ENCODE peak calls at places on chromosomes 3 and 15, in eight cellular contexts. K is myocyte; A is BE2C; F is stimulated activated CD4-positive, alpha-beta T cell treated with anti-CD3 and anti-CD28 coated beads, TNF-alpha, amount 100 ng/mL, for 48 hours; G is NT2/D1; C is NCI-H1092 treated with DMSO at 0.1 percent for 48 hours; N is cerebellum; Z is neuronal stem cell. V is an unnamed sample.
A peak's percentile ranks its signal among the peaks of the same experiment; 100 is the strongest.

GRCh38 chr15:101540480-101541239 is 51.2 kb upstream of the PCSK6 start:
- DNase-seq in A (peak; percentile 55), K (no peak), N (no peak), Z (no peak), F (no peak), G (no peak), C (no peak), V (peak; percentile 40)

GRCh38 chr3:192848371-192849233 is 69.1 kb downstream of the MB21D2 start:
- DNase-seq in C (no peak), A (no peak), G (no peak), Z (no peak), F (no peak), K (no peak), N (no peak), V (no peak)

GRCh38 chr3:73324203-73325155 is 263.0 kb downstream of the EBLN2 start:
- DNase-seq in F (no peak), Z (no peak), A (no peak), N (no peak), K (peak; percentile 52), G (no peak), C (peak; percentile 73), V (no peak)

GRCh38 chr3:161371441-161372320 is at the start of gene SPTSSB:
- DNase-seq in G (peak; percentile 47), A (peak; percentile 68), K (peak; percentile 14), Z (peak; percentile 63), C (peak; percentile 64), N (peak; percentile 66), F (peak; percentile 36), V (peak; percentile 84)

GRCh38 chr15:39021341-39021740 is 456.7 kb upstream of the RASGRP1 start:
- DNase-seq in K (peak; percentile 52), A (no peak), Z (no peak), N (no peak), C (no peak), G (no peak), F (no peak), V (no peak)

GRCh38 chr3:44954962-44955361 is 21.0 kb downstream of the ZDHHC3 start:
- DNase-seq in K (peak; percentile 39), Z (no peak), N (no peak), F (no peak), C (no peak), A (no peak), G (no peak), V (peak; percentile 50)

GRCh38 chr15:69648215-69648614 is 195.6 kb downstream of the RPLP1 start:
- DNase-seq in Z (no peak), F (no peak), C (peak; percentile 65), G (no peak), A (peak; percentile 36), N (no peak), K (peak; percentile 19), V (no peak)

GRCh38 chr3:188557230-188557629 is 403.3 kb downstream of the LPP start:
- DNase-seq in Z (no peak), G (no peak), C (no peak), K (peak; percentile 21), A (no peak), N (no peak), F (no peak), V (no peak)

GRCh38 chr3:8667429-8668091 is 23.0 kb upstream of the SSUH2 start:
- DNase-seq in K (no peak), N (no peak), C (no peak), Z (no peak), A (no peak), F (no peak), G (no peak), V (no peak)

GRCh38 chr3:24351779-24352469 is 142.7 kb downstream of the THRB start:
- DNase-seq in F (no peak), A (no peak), K (peak; percentile 26), C (no peak), G (no peak), Z (no peak), N (no peak), V (no peak)

GRCh38 chr15:49964071-49964470 is 155.0 kb downstream of the ATP8B4 start:
- DNase-seq in N (no peak), K (no peak), F (no peak), C (no peak), G (no peak), Z (no peak), A (no peak), V (no peak)

GRCh38 chr3:112848196-112848595 is 1.5 kb upstream of the CD200R1L start:
- DNase-seq in C (no peak), F (no peak), G (no peak), K (no peak), N (no peak), A (no peak), Z (no peak), V (no peak)

GRCh38 chr3:179474480-179474879 is 23.2 kb upstream of the GNB4 start:
- DNase-seq in F (no peak), G (no peak), Z (no peak), N (no peak), A (no peak), K (peak; percentile 76), C (no peak), V (no peak)

GRCh38 chr15:45884755-45885445 is 250.1 kb downstream of the SQOR start:
- DNase-seq in Z (no peak), C (peak; percentile 52), F (no peak), K (no peak), A (no peak), N (no peak), G (no peak), V (no peak)

GRCh38 chr15:31732695-31733094 is 297.6 kb upstream of the CHRNA7 start:
- DNase-seq in N (no peak), A (no peak), Z (no peak), C (no peak), G (no peak), K (no peak), F (no peak), V (no peak)

GRCh38 chr3:176767385-176767784 is 429.9 kb downstream of the TBL1XR1 start:
- DNase-seq in G (no peak), F (no peak), Z (no peak), C (no peak), N (no peak), K (peak; percentile 70), A (no peak), V (peak; percentile 81)

GRCh38 chr15:33226559-33227181 is 32.2 kb upstream of the FMN1 start:
- DNase-seq in A (peak; percentile 75), K (peak; percentile 90), C (peak; percentile 39), G (no peak), F (peak; percentile 21), N (no peak), Z (no peak), V (peak; percentile 79)

GRCh38 chr3:151798476-151798875 is 15.4 kb upstream of the AADAC start:
- DNase-seq in C (no peak), Z (no peak), G (no peak), F (no peak), A (no peak), N (no peak), K (no peak), V (peak; percentile 54)

GRCh38 chr15:62495670-62496328 is 330.7 kb upstream of the C2CD4B start:
- DNase-seq in F (no peak), C (no peak), Z (no peak), G (no peak), A (peak; percentile 46), N (no peak), K (peak; percentile 58), V (peak; percentile 39)

GRCh38 chr3:48077835-48078234 is 61.6 kb upstream of the MAP4 start:
- DNase-seq in G (no peak), F (no peak), C (no peak), A (no peak), K (peak; percentile 31), N (no peak), Z (no peak), V (no peak)

GRCh38 chr15:37046876-37047614 is 53.3 kb downstream of the MEIS2 start:
- DNase-seq in G (peak; percentile 43), N (no peak), A (no peak), Z (peak; percentile 53), C (no peak), F (no peak), K (peak; percentile 43), V (peak; percentile 80)

GRCh38 chr15:63283126-63283525 is 5.7 kb downstream of the APH1B start:
- DNase-seq in G (no peak), C (no peak), K (no peak), Z (no peak), A (no peak), F (no peak), N (no peak), V (no peak)

GRCh38 chr3:36663666-36664291 is 100.6 kb downstream of the DCLK3 start:
- DNase-seq in A (no peak), G (no peak), N (no peak), C (no peak), Z (no peak), K (no peak), F (no peak), V (peak; percentile 99)

GRCh38 chr3:12835005-12835665 is 6.2 kb downstream of the RPL32 start:
- DNase-seq in G (no peak), C (no peak), N (no peak), F (no peak), Z (no peak), K (no peak), A (no peak), V (no peak)

GRCh38 chr3:33401781-33402180 is 38.4 kb downstream of the UBP1 start:
- DNase-seq in F (no peak), A (no peak), C (no peak), G (no peak), Z (no peak), N (no peak), K (no peak), V (no peak)

GRCh38 chr3:19543212-19543841 is 390.7 kb downstream of the EFHB start:
- DNase-seq in F (no peak), K (no peak), N (no peak), C (no peak), Z (peak; percentile 9), A (peak; percentile 5), G (peak; percentile 30), V (peak; percentile 2)

GRCh38 chr15:32670624-32671022 is 29.1 kb downstream of the SCG5 start:
- DNase-seq in C (no peak), Z (no peak), N (no peak), A (no peak), F (no peak), K (no peak), G (no peak), V (no peak)

GRCh38 chr3:53202331-53203015 is 41.5 kb downstream of the PRKCD start:
- DNase-seq in A (no peak), F (no peak), N (no peak), K (peak; percentile 35), Z (no peak), G (no peak), C (peak; percentile 8), V (no peak)

GRCh38 chr3:37456270-37456708 is 281.9 kb upstream of the LRRFIP2 start:
- DNase-seq in Z (no peak), G (no peak), K (peak; percentile 52), F (no peak), A (peak; percentile 30), N (no peak), C (no peak), V (no peak)

GRCh38 chr3:196604548-196604947 is 34.9 kb upstream of the NRROS start:
- DNase-seq in Z (no peak), F (no peak), K (peak; percentile 36), C (no peak), G (no peak), N (peak; percentile 19), A (no peak), V (no peak)

GRCh38 chr15:22952826-22953579 is 27.2 kb downstream of the CYFIP1 start:
- DNase-seq in F (no peak), K (peak; percentile 76), C (peak; percentile 21), Z (peak; percentile 26), N (no peak), G (peak; percentile 22), A (no peak), V (no peak)

GRCh38 chr3:36596411-36596810 is 167.9 kb downstream of the DCLK3 start:
- DNase-seq in C (no peak), A (no peak), K (no peak), G (no peak), Z (no peak), N (no peak), F (no peak), V (peak; percentile 21)

GRCh38 chr15:91525746-91526145 is 327.8 kb upstream of the SLCO3A1 start:
- DNase-seq in K (no peak), N (peak; percentile 47), F (no peak), G (no peak), C (no peak), A (no peak), Z (no peak), V (no peak)

GRCh38 chr3:63467392-63467791 is 185.1 kb upstream of the SNTN start:
- DNase-seq in G (no peak), A (peak; percentile 13), Z (no peak), N (no peak), C (no peak), F (no peak), K (no peak), V (no peak)

V was measured in renal cortical epithelial cell.